ENCODE peak calls at places on chromosomes 2 and 18, in five cellular contexts. R, Y, G, C and X are unnamed samples.

GRCh38 chr2:196745711-196746110 is 53.8 kb downstream of the GTF3C3 start:
- DNase-seq in R (no peak), Y (no peak), G (no peak), C (no peak), X (no peak)

GRCh38 chr2:22359020-22359672 is 1025.8 kb upstream of the KLHL29 start:
- DNase-seq in R (no peak), Y (no peak), G (peak), C (no peak), X (no peak)

GRCh38 chr2:153059338-153060052 is 341.1 kb downstream of the ARL6IP6 start:
- DNase-seq in R (no peak), Y (no peak), G (peak), C (peak), X (peak)

GRCh38 chr2:199727801-199728200 is 123.2 kb downstream of the FTCDNL1 start:
- DNase-seq in R (no peak), Y (no peak), G (no peak), C (no peak), X (no peak)

GRCh38 chr2:64143154-64144056 is 815 bp downstream of the PELI1 start:
- DNase-seq in R (peak), Y (peak), G (peak), C (peak), X (peak)

GRCh38 chr2:2708575-2708974 is 377.5 kb upstream of the MYT1L start:
- DNase-seq in R (no peak), Y (no peak), G (no peak), C (no peak), X (no peak)

GRCh38 chr2:132923787-132924186 is 253.8 kb upstream of the LYPD1 start:
- DNase-seq in R (peak), Y (no peak), G (no peak), C (no peak), X (peak)

GRCh38 chr2:101596346-101596745 is 101.2 kb upstream of the MAP4K4 start:
- DNase-seq in R (no peak), Y (no peak), G (no peak), C (no peak), X (no peak)

GRCh38 chr2:197115325-197115724 is 188.8 kb upstream of the PGAP1 start:
- DNase-seq in R (no peak), Y (no peak), G (no peak), C (no peak), X (no peak)

GRCh38 chr2:64291181-64291580 is 147.0 kb upstream of the PELI1 start:
- DNase-seq in R (peak), Y (no peak), G (no peak), C (peak), X (peak)

GRCh38 chr18:1676387-1676786 is 771.7 kb downstream of the ADCYAP1 start:
- DNase-seq in R (no peak), Y (no peak), G (no peak), C (no peak), X (no peak)

GRCh38 chr2:198326431-198326830 is 522.0 kb downstream of the PLCL1 start:
- DNase-seq in R (no peak), Y (no peak), G (no peak), C (no peak), X (no peak)

GRCh38 chr2:25018681-25019080 is 23.2 kb upstream of the EFR3B start:
- DNase-seq in R (no peak), Y (no peak), G (no peak), C (no peak), X (peak)

GRCh38 chr2:169468841-169469240 is 10.5 kb upstream of the BBS5 start:
- DNase-seq in R (no peak), Y (no peak), G (no peak), C (no peak), X (no peak)

GRCh38 chr18:59459352-59460059 is 100.4 kb upstream of the LMAN1 start:
- DNase-seq in R (peak), Y (no peak), G (no peak), C (peak), X (peak)

GRCh38 chr2:45040786-45041185 is 31.5 kb upstream of the SIX2 start:
- DNase-seq in R (no peak), Y (no peak), G (no peak), C (no peak), X (no peak)

GRCh38 chr2:68255736-68256450 is 3.6 kb upstream of the PPP3R1 start:
- DNase-seq in R (peak), Y (no peak), G (no peak), C (no peak), X (no peak)

GRCh38 chr2:224085246-224085645 is 46.2 kb upstream of the SERPINE2 start:
- DNase-seq in R (peak), Y (no peak), G (no peak), C (peak), X (no peak)

GRCh38 chr2:164719996-164720941 is 99.0 kb upstream of the GRB14 start:
- DNase-seq in R (peak), Y (no peak), G (no peak), C (no peak), X (no peak)

GRCh38 chr18:5296706-5297320 is 1.3 kb upstream of the ZBTB14 start:
- DNase-seq in R (peak), Y (peak), G (peak), C (peak), X (peak)

GRCh38 chr2:219737270-219737691 is 109.9 kb downstream of the SLC4A3 start:
- DNase-seq in R (no peak), Y (no peak), G (peak), C (peak), X (peak)

GRCh38 chr2:73823916-73824523 is 4.7 kb upstream of the STAMBP start:
- DNase-seq in R (peak), Y (no peak), G (no peak), C (peak), X (peak)

GRCh38 chr2:232526296-232527055 is 516 bp downstream of the CHRND start:
- DNase-seq in R (no peak), Y (no peak), G (no peak), C (no peak), X (no peak)

GRCh38 chr2:164898475-164898874 is 56.9 kb downstream of the SLC38A11 start:
- DNase-seq in R (peak), Y (no peak), G (no peak), C (peak), X (peak)

GRCh38 chr2:63186331-63186730 is 135.7 kb downstream of the OTX1 start:
- DNase-seq in R (no peak), Y (no peak), G (no peak), C (no peak), X (no peak)

GRCh38 chr2:1584691-1585485 is 159.4 kb downstream of the PXDN start:
- DNase-seq in R (peak), Y (peak), G (peak), C (no peak), X (no peak)

GRCh38 chr2:112623913-112624777 is 21.6 kb upstream of the SLC20A1 start:
- DNase-seq in R (peak), Y (no peak), G (peak), C (peak), X (peak)

GRCh38 chr2:9378433-9379371 is 44.6 kb downstream of the ITGB1BP1 start:
- DNase-seq in R (peak), Y (no peak), G (peak), C (peak), X (peak)

GRCh38 chr18:6414723-6415362 is at the start of gene L3MBTL4:
- DNase-seq in R (no peak), Y (peak), G (peak), C (no peak), X (peak)

GRCh38 chr2:79729532-79729931 is 216.7 kb downstream of the CTNNA2 start:
- DNase-seq in R (no peak), Y (no peak), G (no peak), C (no peak), X (no peak)

GRCh38 chr18:2178036-2178435 is 393.3 kb downstream of the METTL4 start:
- DNase-seq in R (no peak), Y (no peak), G (no peak), C (no peak), X (no peak)

GRCh38 chr2:186726938-186727337 is 33.1 kb downstream of the FAM171B start:
- DNase-seq in R (no peak), Y (no peak), G (no peak), C (no peak), X (no peak)

GRCh38 chr2:230130668-230131364 is 62.1 kb upstream of the SLC16A14 start:
- DNase-seq in R (peak), Y (no peak), G (peak), C (peak), X (peak)

GRCh38 chr2:67923696-67924095 is 139.1 kb downstream of the C1D start:
- DNase-seq in R (peak), Y (no peak), G (no peak), C (no peak), X (no peak)

GRCh38 chr2:63060079-63060482 is 9.5 kb downstream of the OTX1 start:
- DNase-seq in R (no peak), Y (no peak), G (no peak), C (no peak), X (no peak)

GRCh38 chr2:120914839-120915521 is 179.3 kb downstream of the GLI2 start:
- DNase-seq in R (peak), Y (peak), G (peak), C (peak), X (no peak)

GRCh38 chr2:96146881-96147592 is 1.8 kb upstream of the DUSP2 start:
- DNase-seq in R (no peak), Y (peak), G (peak), C (no peak), X (no peak)

GRCh38 chr2:96150007-96150406 is 4.8 kb upstream of the DUSP2 start:
- DNase-seq in R (no peak), Y (peak), G (peak), C (no peak), X (peak)

GRCh38 chr2:96147593-96148201 is 2.5 kb upstream of the DUSP2 start:
- DNase-seq in R (no peak), Y (peak), G (peak), C (no peak), X (no peak)

GRCh38 chr2:96146151-96146880 is 1.1 kb upstream of the DUSP2 start:
- DNase-seq in R (peak), Y (peak), G (peak), C (no peak), X (no peak)

GRCh38 chr2:96148410-96149217 is 3.4 kb upstream of the DUSP2 start:
- DNase-seq in R (peak), Y (peak), G (peak), C (peak), X (peak)
- H3K4me3 ChIP-seq in R (no peak), Y (peak), G (no peak), C (no peak), X (no peak)

GRCh38 chr2:31234690-31235503 is 945 bp downstream of the EHD3 start:
- DNase-seq in R (no peak), Y (no peak), G (no peak), C (no peak), X (no peak)
- H3K4me3 ChIP-seq in R (peak), Y (peak), G (peak), C (peak), X (peak)

DNA sequence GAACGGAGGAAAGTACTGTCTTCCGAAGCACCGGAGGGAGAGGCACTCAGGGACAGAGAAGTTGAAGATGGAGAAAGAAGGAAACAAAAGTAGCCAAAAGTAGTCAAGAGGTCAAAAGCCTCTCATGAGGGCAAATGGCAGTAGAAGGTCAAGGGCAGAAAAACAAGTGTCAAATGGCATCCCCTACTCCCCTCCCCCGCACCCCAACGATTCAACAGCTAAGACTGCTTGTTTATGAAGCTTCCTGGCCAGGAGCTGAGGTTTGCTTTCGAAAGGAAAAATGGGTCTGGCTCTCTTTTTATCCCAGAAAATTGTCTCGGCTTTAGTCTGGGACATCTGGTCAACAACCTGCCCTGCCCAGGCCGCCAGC is 2.1 kb upstream of the TBR1 start:
- DNase-seq in R (no peak), Y (no peak), G (no peak), C (peak), X (no peak)
- H3K4me3 ChIP-seq in R (no peak), Y (peak), G (peak), C (peak), X (peak)

GRCh38 chr2:239735829-239736357 is 289.2 kb downstream of the NDUFA10 start:
- DNase-seq in R (no peak), Y (no peak), G (no peak), C (no peak), X (no peak)
- H3K4me3 ChIP-seq in R (no peak), Y (no peak), G (no peak), C (no peak), X (no peak)

GRCh38 chr18:26706796-26707406 is 158.5 kb upstream of the KCTD1 start:
- DNase-seq in R (peak), Y (no peak), G (no peak), C (no peak), X (no peak)

GRCh38 chr18:26711806-26712205 is 153.7 kb downstream of the AQP4 start:
- DNase-seq in R (peak), Y (no peak), G (no peak), C (no peak), X (no peak)

GRCh38 chr18:26710460-26711096 is 154.9 kb downstream of the AQP4 start:
- DNase-seq in R (no peak), Y (no peak), G (peak), C (no peak), X (no peak)

GRCh38 chr18:26708814-26709717 is 156.4 kb downstream of the AQP4 start:
- DNase-seq in R (no peak), Y (peak), G (no peak), C (no peak), X (no peak)

DNA sequence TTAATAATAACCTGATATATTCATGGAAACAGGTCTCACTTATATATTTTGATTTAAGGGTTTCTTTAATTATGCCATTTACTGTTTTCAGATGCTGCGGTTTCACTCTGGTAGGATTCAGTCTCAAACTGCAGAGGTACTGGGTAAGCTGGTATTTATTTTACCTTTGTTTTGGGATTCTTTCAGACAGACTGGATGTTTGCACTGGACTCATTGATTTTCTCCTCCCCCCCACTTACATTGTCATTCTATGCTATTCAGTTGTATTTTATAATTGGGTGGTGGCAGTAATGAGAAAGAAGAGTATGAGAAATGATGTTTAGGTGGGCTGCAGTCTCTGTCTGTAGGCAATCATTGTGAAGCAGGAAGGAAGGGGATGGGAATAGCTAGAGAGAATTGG is 155.6 kb downstream of the AQP4 start:
- DNase-seq in R (no peak), Y (no peak), G (no peak), C (no peak), X (no peak)
- H3K4me3 ChIP-seq in R (no peak), Y (no peak), G (peak), C (no peak), X (no peak)

GRCh38 chr2:143934170-143934912 is 585.6 kb downstream of the ZEB2 start:
- DNase-seq in R (no peak), Y (no peak), G (peak), C (no peak), X (peak)
- H3K4me3 ChIP-seq in R (no peak), Y (no peak), G (peak), C (no peak), X (no peak)

GRCh38 chr2:190320696-190321095 is 1.1 kb upstream of the HIBCH start:
- DNase-seq in R (no peak), Y (no peak), G (no peak), C (no peak), X (no peak)

GRCh38 chr2:190319557-190320498 is at the start of gene HIBCH:
- DNase-seq in R (peak), Y (peak), G (peak), C (peak), X (peak)

GRCh38 chr2:190315273-190315672 is 4.4 kb downstream of the HIBCH start:
- DNase-seq in R (no peak), Y (no peak), G (no peak), C (no peak), X (no peak)

GRCh38 chr2:190318514-190318913 is 1.1 kb downstream of the HIBCH start:
- DNase-seq in R (no peak), Y (no peak), G (no peak), C (no peak), X (no peak)

GRCh38 chr2:190318931-190319556 is 582 bp downstream of the HIBCH start:
- DNase-seq in R (no peak), Y (no peak), G (no peak), C (no peak), X (no peak)
- H3K4me3 ChIP-seq in R (peak), Y (peak), G (peak), C (peak), X (peak)

GRCh38 chr2:207162319-207162718 is 3.4 kb downstream of the KLF7 start:
- DNase-seq in R (peak), Y (no peak), G (no peak), C (no peak), X (no peak)
- H3K4me3 ChIP-seq in R (peak), Y (peak), G (peak), C (peak), X (no peak)

GRCh38 chr2:72157871-72158771 is 10.5 kb upstream of the CYP26B1 start:
- DNase-seq in R (no peak), Y (no peak), G (peak), C (no peak), X (no peak)
- H3K4me3 ChIP-seq in R (no peak), Y (no peak), G (no peak), C (no peak), X (no peak)

DNA sequence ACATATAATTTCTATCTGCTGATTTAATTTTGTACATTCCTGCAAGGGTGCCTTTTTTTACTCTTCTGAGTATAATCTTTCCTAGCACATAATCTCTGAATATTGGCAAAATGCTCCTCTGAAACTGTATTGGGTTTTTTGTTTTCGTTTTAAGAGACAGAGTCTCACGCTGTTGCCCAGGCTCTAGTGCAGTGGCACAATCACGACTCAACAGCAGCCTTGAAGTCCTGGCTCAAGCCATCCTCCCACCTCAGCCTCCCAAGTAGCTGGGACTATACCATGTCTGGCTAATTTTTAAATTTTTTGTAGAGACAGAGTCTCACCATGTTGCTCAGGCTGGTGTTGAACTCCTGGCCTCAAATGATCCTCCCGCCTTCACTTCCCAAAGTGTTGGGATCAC is 104.9 kb downstream of the SPTBN1 start:
- DNase-seq in R (no peak), Y (no peak), G (no peak), C (no peak), X (no peak)
- H3K4me3 ChIP-seq in R (no peak), Y (peak), G (peak), C (peak), X (peak)